ENCODE peak calls at places on chromosomes 16 and 17, in nine cellular contexts. X, V, F, G, H, I, E, B and L are unnamed samples.

GRCh38 chr17:46121841-46122485 is 71.3 kb downstream of the KANSL1 start:
- DNase-seq in E (no peak), F (no peak), G (no peak), I (no peak), H (no peak), X (no peak), V (no peak), B (no peak), L (no peak)

GRCh38 chr17:17710355-17710727 is 29.1 kb downstream of the RAI1 start:
- DNase-seq in H (no peak), B (no peak), I (no peak), V (no peak), G (no peak), F (no peak), X (no peak), E (no peak), L (no peak)

GRCh38 chr17:4499431-4500187 is 928 bp downstream of the SPNS2 start:
- DNase-seq in B (peak), H (no peak), E (no peak), X (peak), I (no peak), V (peak), F (peak), G (peak), L (no peak)

GRCh38 chr16:84983308-84983707 is 28.0 kb downstream of the ZDHHC7 start:
- DNase-seq in G (no peak), E (no peak), V (no peak), X (no peak), B (no peak), I (no peak), F (no peak), H (no peak), L (no peak)

GRCh38 chr17:4966844-4967538 is 626 bp downstream of the SPAG7 start:
- DNase-seq in V (peak), H (peak), I (peak), B (peak), F (peak), G (peak), X (peak), E (peak), L (peak)

GRCh38 chr16:68762996-68763756 is 26.1 kb downstream of the CDH1 start:
- DNase-seq in B (peak), I (no peak), V (no peak), E (no peak), F (peak), X (no peak), G (no peak), H (peak), L (no peak)

GRCh38 chr16:78100162-78100467 is 661 bp downstream of the WWOX start:
- DNase-seq in X (no peak), I (no peak), H (no peak), V (no peak), E (no peak), G (no peak), B (no peak), F (no peak), L (no peak)

GRCh38 chr16:30902070-30902972 is 5.9 kb downstream of the CTF1 start:
- DNase-seq in V (peak), E (peak), H (peak), B (peak), F (peak), X (peak), G (peak), I (no peak), L (no peak)

GRCh38 chr17:62565817-62566216 is 61.7 kb upstream of the MRC2 start:
- DNase-seq in I (no peak), E (no peak), B (no peak), G (peak), X (no peak), V (peak), F (no peak), H (peak), L (no peak)

GRCh38 chr16:58011652-58012051 is 10.4 kb downstream of the USB1 start:
- DNase-seq in X (no peak), F (no peak), I (no peak), V (no peak), B (no peak), E (no peak), H (peak), G (peak), L (peak)

GRCh38 chr17:41891135-41892065 is 26.2 kb upstream of the KLHL11 start:
- DNase-seq in V (no peak), G (no peak), E (no peak), B (no peak), X (no peak), H (no peak), I (no peak), F (no peak), L (no peak)

GRCh38 chr17:73643012-73643845 is 1.0 kb downstream of the SDK2 start:
- DNase-seq in V (peak), F (peak), B (peak), G (peak), I (no peak), E (no peak), X (no peak), H (no peak), L (no peak)

GRCh38 chr17:6554336-6554735 is 2.0 kb downstream of the PITPNM3 start:
- DNase-seq in F (no peak), X (no peak), B (no peak), H (no peak), G (no peak), V (no peak), E (no peak), I (no peak), L (no peak)

GRCh38 chr16:88534731-88535141 is 35.5 kb upstream of the ZC3H18 start:
- DNase-seq in I (no peak), F (peak), X (no peak), E (no peak), B (no peak), V (peak), H (no peak), G (peak), L (no peak)
- TF ChIP-seq CTCF in I (no peak), F (no peak), X (no peak), E (no peak), B (no peak), V (peak), H (no peak), G (no peak), L (no peak)

DNA sequence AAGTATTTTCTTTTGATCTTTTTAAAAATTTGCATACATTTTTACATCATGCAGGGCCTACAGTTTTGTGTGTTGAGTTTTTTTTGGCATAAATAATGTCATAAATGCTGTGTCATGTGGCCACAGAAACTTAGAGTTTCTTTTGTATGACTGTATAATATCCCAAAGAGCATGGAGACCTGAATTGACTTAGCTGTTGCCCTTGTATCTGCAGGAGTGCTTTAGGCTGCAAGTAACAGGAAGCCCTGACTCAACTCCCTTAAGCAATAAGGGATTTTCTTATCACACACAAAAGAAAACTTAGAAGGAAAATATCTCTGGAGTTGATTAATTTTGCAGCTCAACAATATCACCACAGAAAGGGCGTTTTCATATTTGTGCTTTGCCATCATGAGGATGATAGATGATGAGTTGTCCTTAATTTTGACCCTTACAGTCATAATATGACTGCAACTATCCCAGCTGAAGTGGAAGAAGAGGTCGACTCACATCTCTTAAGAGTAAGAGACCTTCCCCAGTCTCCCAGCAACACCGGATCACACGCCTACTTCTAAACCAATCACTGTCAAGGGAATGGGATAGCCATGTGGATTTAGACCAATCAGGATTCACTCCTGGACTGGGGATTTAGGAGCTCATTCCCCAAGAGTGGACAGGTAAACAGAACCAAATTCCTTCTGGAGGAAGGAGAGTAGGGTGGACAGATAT is 138.9 kb downstream of the GSG1L start:
- DNase-seq in B (no peak), G (no peak), I (no peak), F (peak), H (peak), E (no peak), V (no peak), X (no peak), L (no peak)
- H3K4me3 ChIP-seq in B (no peak), G (no peak), I (no peak), F (no peak), H (no peak), E (no peak), V (no peak), X (no peak), L (no peak)

DNA sequence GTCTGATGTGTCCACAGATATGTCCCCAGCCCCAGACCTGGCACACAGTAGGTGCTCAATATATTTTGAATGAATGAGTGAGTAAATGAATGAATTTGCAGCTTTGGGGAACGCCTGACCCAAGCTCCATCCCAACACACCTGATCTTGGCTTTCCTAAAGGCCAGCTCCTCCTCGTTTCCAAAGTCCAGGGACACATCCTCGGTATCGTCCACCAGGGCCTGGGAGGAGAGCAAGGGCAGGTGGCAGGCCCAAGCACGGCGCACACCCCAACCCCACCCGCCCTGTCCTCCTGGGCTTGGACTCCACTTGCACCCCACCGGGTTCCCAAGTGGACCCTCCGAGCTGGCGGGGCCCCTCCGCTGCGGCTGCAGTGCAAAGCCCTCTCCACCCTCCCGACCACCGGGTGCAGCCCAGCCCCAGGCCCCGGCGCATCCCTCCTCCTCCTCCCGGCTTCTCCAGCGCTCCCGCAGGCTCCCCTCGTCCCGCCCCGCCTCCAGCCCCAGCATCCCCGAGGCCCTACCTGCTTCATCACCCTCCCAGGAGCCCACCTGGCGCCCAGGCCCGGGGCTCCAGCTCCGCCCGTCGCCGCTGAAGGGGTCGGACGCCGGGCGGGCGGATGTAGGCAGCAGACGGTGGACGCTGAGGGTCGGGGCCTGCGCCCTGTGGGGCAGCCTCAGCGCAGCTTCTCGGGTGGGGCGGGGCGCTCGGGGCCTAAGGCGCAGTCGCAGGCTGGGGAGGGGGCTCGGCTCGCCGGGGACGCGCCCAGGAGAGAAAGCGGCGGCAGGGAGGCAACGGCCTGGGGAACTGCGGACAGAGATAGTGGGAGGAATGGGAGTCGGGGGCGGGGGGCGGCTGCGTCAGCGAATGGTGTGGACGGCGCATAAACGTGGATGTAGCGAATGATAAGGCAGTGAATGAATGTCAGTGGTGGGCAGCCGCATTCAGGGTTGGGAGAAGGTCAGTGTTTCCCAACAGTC is at the start of gene TVP23A:
- DNase-seq in H (peak), G (no peak), X (peak), F (peak), I (no peak), E (no peak), B (peak), V (no peak), L (no peak)
- TF ChIP-seq CTCF in H (no peak), G (no peak), X (no peak), F (no peak), I (no peak), E (no peak), B (no peak), V (no peak), L (no peak)

GRCh38 chr17:50145532-50146229 is 4.8 kb downstream of the PPP1R9B start:
- DNase-seq in F (no peak), V (no peak), E (no peak), I (no peak), X (no peak), G (peak), B (no peak), H (no peak), L (no peak)

GRCh38 chr17:50146230-50146926 is 4.1 kb downstream of the PPP1R9B start:
- DNase-seq in V (no peak), F (no peak), I (no peak), G (no peak), H (no peak), E (no peak), B (no peak), X (no peak), L (no peak)

GRCh38 chr17:50147841-50148225 is 2.6 kb downstream of the PPP1R9B start:
- DNase-seq in X (no peak), B (peak), G (peak), H (no peak), I (no peak), V (no peak), E (no peak), F (no peak), L (no peak)

GRCh38 chr17:50148226-50149098 is 2.0 kb downstream of the PPP1R9B start:
- DNase-seq in G (peak), E (peak), B (no peak), I (no peak), X (peak), H (peak), F (peak), V (peak), L (no peak)

GRCh38 chr17:50146927-50147640 is 3.4 kb downstream of the PPP1R9B start:
- DNase-seq in V (no peak), B (no peak), X (no peak), E (no peak), I (no peak), H (no peak), G (peak), F (no peak), L (no peak)
- H3K4me3 ChIP-seq in V (peak), B (no peak), X (peak), E (peak), I (no peak), H (peak), G (peak), F (peak), L (peak)

GRCh38 chr16:9946022-9946720 is 236.1 kb downstream of the GRIN2A start:
- DNase-seq in F (peak), H (no peak), B (no peak), X (no peak), V (no peak), G (no peak), I (no peak), E (no peak), L (no peak)
- TF ChIP-seq CTCF in F (peak), H (no peak), B (peak), X (no peak), V (no peak), G (no peak), I (no peak), E (no peak), L (peak)

DNA sequence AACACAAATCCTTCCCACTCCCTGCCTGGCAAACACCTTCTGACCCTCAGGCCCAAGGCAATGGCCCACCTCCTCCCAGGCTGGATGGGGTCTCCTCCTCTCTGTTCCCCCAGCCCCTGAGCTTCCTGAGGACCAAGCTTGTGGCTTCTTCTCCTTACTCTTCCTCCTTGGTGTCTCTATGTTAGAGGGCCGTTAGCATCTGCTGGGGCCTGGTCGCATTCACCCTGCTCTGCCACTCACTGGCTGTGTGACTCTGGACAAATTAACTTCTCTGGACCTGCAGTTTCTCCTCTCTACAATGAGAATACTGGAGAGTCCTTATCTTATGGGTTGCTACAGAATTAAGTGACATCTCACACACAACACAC is 725 bp upstream of the MT2A start:
- DNase-seq in I (no peak), G (no peak), V (no peak), E (no peak), F (no peak), B (no peak), X (no peak), H (no peak), L (no peak)
- H3K4me3 ChIP-seq in I (no peak), G (peak), V (peak), E (peak), F (peak), B (peak), X (peak), H (peak), L (peak)